ENCODE peak calls at places on chromosomes 1 and 21, in five cellular contexts. One of them, this sample, is unnamed.

GRCh38 chr1:9668080-9668479 is 16.5 kb downstream of the PIK3CD start:
- DNase-seq in HepG2: no peak
- DNase-seq in GM12878: no peak
- DNase-seq in H1: no peak
- DNase-seq in K562: no peak
- DNase-seq in this sample: no peak

GRCh38 chr21:37368536-37369279 is 2.1 kb downstream of the DYRK1A start:
- DNase-seq in K562: no peak
- DNase-seq in H1: no peak
- DNase-seq in HepG2: no peak
- DNase-seq in GM12878: no peak
- DNase-seq in this sample: no peak

GRCh38 chr1:240402318-240402717 is 209.6 kb downstream of the GREM2 start:
- DNase-seq in HepG2: no peak
- DNase-seq in K562: no peak
- DNase-seq in H1: no peak
- DNase-seq in GM12878: no peak
- DNase-seq in this sample: no peak

GRCh38 chr1:2372551-2373490 is 18.5 kb downstream of the MORN1 start:
- DNase-seq in HepG2: no peak
- DNase-seq in GM12878: no peak
- DNase-seq in H1: no peak
- DNase-seq in K562: no peak
- DNase-seq in this sample: peak

GRCh38 chr1:83692524-83693336 is 306.2 kb downstream of the TTLL7 start:
- DNase-seq in K562: no peak
- DNase-seq in H1: peak
- DNase-seq in GM12878: peak
- DNase-seq in HepG2: peak
- DNase-seq in this sample: peak

GRCh38 chr1:61053712-61054608 is 28.4 kb upstream of the NFIA start:
- DNase-seq in H1: no peak
- DNase-seq in HepG2: no peak
- DNase-seq in GM12878: no peak
- DNase-seq in K562: peak
- DNase-seq in this sample: peak

GRCh38 chr1:23601968-23602876 is 42.9 kb upstream of the ID3 start:
- DNase-seq in HepG2: no peak
- DNase-seq in K562: no peak
- DNase-seq in GM12878: no peak
- DNase-seq in H1: no peak
- DNase-seq in this sample: no peak

GRCh38 chr1:164141717-164142268 is 417.2 kb upstream of the PBX1 start:
- DNase-seq in GM12878: no peak
- DNase-seq in HepG2: no peak
- DNase-seq in H1: no peak
- DNase-seq in K562: no peak
- DNase-seq in this sample: no peak

GRCh38 chr1:200739499-200740290 is 1.0 kb downstream of the CAMSAP2 start:
- DNase-seq in HepG2: peak
- DNase-seq in K562: peak
- DNase-seq in H1: no peak
- DNase-seq in GM12878: no peak
- DNase-seq in this sample: peak

GRCh38 chr1:17539526-17540254 is at the start of gene ARHGEF10L:
- DNase-seq in K562: peak
- DNase-seq in GM12878: no peak
- DNase-seq in HepG2: no peak
- DNase-seq in H1: no peak
- DNase-seq in this sample: no peak

GRCh38 chr1:177950506-177950905 is 19.4 kb downstream of the SEC16B start:
- DNase-seq in GM12878: no peak
- DNase-seq in K562: no peak
- DNase-seq in H1: no peak
- DNase-seq in HepG2: no peak
- DNase-seq in this sample: no peak

GRCh38 chr1:109535971-109536491 is 3.6 kb upstream of the GPR61 start:
- DNase-seq in GM12878: no peak
- DNase-seq in K562: no peak
- DNase-seq in HepG2: no peak
- DNase-seq in H1: no peak
- DNase-seq in this sample: no peak

GRCh38 chr1:221715321-221716169 is 26.3 kb downstream of the DUSP10 start:
- DNase-seq in K562: no peak
- DNase-seq in H1: peak
- DNase-seq in GM12878: no peak
- DNase-seq in HepG2: peak
- DNase-seq in this sample: peak

GRCh38 chr1:46284597-46285564 is 18.5 kb downstream of the LRRC41 start:
- DNase-seq in HepG2: no peak
- DNase-seq in K562: no peak
- DNase-seq in H1: no peak
- DNase-seq in GM12878: no peak
- DNase-seq in this sample: no peak

GRCh38 chr1:93692983-93693591 is 11.4 kb upstream of the BCAR3 start:
- DNase-seq in HepG2: peak
- DNase-seq in H1: no peak
- DNase-seq in GM12878: peak
- DNase-seq in K562: no peak
- DNase-seq in this sample: no peak

GRCh38 chr1:37034301-37035013 is at the start of gene GRIK3:
- DNase-seq in HepG2: no peak
- DNase-seq in K562: no peak
- DNase-seq in GM12878: no peak
- DNase-seq in H1: no peak
- DNase-seq in this sample: peak

GRCh38 chr1:10437052-10437451 is 6.8 kb downstream of the CENPS start:
- DNase-seq in K562: no peak
- DNase-seq in GM12878: no peak
- DNase-seq in H1: no peak
- DNase-seq in HepG2: no peak
- DNase-seq in this sample: no peak

GRCh38 chr1:16232316-16232710 is 4.7 kb downstream of the CPLANE2 start:
- DNase-seq in GM12878: no peak
- DNase-seq in HepG2: no peak
- DNase-seq in K562: no peak
- DNase-seq in H1: no peak
- DNase-seq in this sample: no peak

GRCh38 chr1:30738040-30738441 is 14.7 kb upstream of the MATN1 start:
- DNase-seq in H1: no peak
- DNase-seq in GM12878: no peak
- DNase-seq in HepG2: no peak
- DNase-seq in K562: peak
- DNase-seq in this sample: no peak
- TF ChIP-seq ATF2 in H1: no peak
- TF ChIP-seq ATF2 in GM12878: no peak
- TF ChIP-seq ATF2 in HepG2: no peak
- TF ChIP-seq ATF2 in K562: no peak
- TF ChIP-seq ATF2 in this sample: no peak

DNA sequence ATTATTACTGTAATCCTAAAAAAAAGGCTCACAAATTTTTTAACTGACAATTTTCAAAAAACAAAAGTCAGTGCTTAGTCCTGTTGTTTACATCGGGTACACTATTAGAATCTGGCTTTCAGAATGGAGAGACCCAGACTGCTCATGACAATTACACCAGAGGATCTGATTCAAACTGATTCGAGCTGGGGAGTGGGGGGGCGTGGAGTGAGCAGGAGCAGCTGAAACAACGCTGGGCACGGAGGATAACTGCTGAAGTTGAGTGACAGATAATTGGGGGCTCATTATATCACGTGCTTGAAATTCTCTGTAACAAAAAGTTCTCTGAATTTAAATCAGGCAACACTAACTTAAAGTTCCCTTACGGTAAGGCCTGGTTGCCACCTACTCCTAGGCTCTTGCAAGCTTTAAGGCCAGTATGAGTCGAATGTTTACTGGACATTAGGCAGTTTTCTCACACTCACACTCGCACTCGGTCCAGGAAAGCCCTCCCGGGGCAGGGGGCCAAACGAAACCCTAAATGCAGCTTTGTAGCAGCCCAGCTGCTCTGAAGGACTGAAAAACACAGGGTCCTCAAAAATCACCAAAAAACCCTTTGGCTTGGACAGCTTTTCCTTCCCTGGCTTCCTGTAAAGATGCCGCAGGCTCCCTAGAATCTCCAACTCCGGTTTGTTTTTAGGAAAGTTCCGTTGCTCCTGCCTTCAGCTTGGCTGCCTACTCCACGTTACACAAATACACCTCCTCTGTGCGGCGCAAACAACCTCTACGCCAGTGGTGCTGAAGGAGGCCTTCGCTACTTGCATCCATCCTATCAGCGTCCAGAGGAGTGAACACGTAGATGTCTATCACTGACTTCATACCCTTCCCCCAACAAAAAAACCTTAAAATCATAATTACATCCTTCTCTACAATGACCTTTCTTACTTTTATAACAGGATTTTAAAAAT is 42.9 kb downstream of the CAPZB start:
- DNase-seq in HepG2: no peak
- DNase-seq in H1: no peak
- DNase-seq in K562: no peak
- DNase-seq in GM12878: no peak
- DNase-seq in this sample: no peak
- TF ChIP-seq ATF2 in HepG2: no peak
- TF ChIP-seq ATF2 in H1: no peak
- TF ChIP-seq ATF2 in K562: no peak
- TF ChIP-seq ATF2 in GM12878: no peak
- TF ChIP-seq ATF2 in this sample: no peak

GRCh38 chr21:43975469-43976098 is 36.5 kb upstream of the TRAPPC10 start:
- DNase-seq in HepG2: peak
- DNase-seq in GM12878: peak
- DNase-seq in H1: no peak
- DNase-seq in K562: peak
- DNase-seq in this sample: peak
- TF ChIP-seq ATF2 in HepG2: no peak
- TF ChIP-seq ATF2 in GM12878: no peak
- TF ChIP-seq ATF2 in H1: no peak
- TF ChIP-seq ATF2 in K562: no peak
- TF ChIP-seq ATF2 in this sample: no peak

DNA sequence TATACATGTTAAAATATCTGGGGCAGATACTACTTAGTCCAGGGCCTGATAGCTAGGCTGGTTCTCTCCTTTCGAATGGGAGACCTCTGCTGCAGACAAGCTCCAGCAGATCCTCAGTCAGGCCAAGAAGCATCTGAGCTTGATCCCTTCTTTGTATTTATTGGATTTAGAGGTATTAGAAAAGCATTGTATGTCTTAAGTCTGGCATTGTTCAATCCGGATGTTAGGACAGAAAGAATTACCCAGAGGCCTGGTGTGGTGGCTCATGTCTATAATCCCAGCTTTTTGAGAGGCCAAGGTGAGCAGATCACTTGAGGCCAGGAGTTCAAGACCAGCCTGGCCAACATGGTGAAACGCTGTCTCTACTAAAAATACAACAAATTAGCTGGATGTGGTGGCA is 21.2 kb upstream of the EYA3 start:
- DNase-seq in H1: no peak
- DNase-seq in HepG2: no peak
- DNase-seq in K562: no peak
- DNase-seq in GM12878: no peak
- DNase-seq in this sample: no peak
- TF ChIP-seq ATF2 in H1: no peak
- TF ChIP-seq ATF2 in HepG2: no peak
- TF ChIP-seq ATF2 in K562: no peak
- TF ChIP-seq ATF2 in GM12878: no peak
- TF ChIP-seq ATF2 in this sample: no peak